ENCODE peak calls at places on chromosomes 13 and 19, in five cellular contexts. R is left lung, M is AG04450, P is uterus, N is neural progenitor cell. O is an unnamed sample.

GRCh38 chr19:50344661-50345318 is 15.6 kb upstream of the KCNC3 start:
- DNase-seq in R (peak; percentile 30), P (no peak), N (no peak), M (no peak), O (no peak)

GRCh38 chr13:31670831-31671617 is 68.3 kb upstream of the RXFP2 start:
- DNase-seq in R (no peak), P (no peak), N (no peak), M (no peak), O (no peak)

GRCh38 chr19:13557756-13558398 is 51.6 kb upstream of the CACNA1A start:
- DNase-seq in N (peak; percentile 57), P (no peak), M (no peak), R (no peak), O (no peak)

GRCh38 chr19:21451187-21451586 is 54.2 kb upstream of the ZNF429 start:
- DNase-seq in N (no peak), M (no peak), P (no peak), R (no peak), O (no peak)

GRCh38 chr19:53772943-53773342 is 51.2 kb downstream of the NLRP12 start:
- DNase-seq in M (peak; percentile 6), N (peak; percentile 81), P (peak; percentile 17), R (no peak), O (no peak)

GRCh38 chr19:772730-773436 is 22.0 kb downstream of the MISP start:
- DNase-seq in M (no peak), R (no peak), N (peak; percentile 67), P (no peak), O (peak; percentile 62)

GRCh38 chr13:33548065-33548464 is 262.5 kb upstream of the STARD13 start:
- DNase-seq in N (no peak), M (no peak), R (no peak), P (no peak), O (no peak)

GRCh38 chr13:114248011-114248410 is 13.3 kb downstream of the CDC16 start:
- DNase-seq in R (no peak), M (no peak), N (no peak), P (no peak), O (no peak)

GRCh38 chr19:14460935-14461334 is 14.2 kb downstream of the PTGER1 start:
- DNase-seq in P (no peak), R (no peak), N (no peak), M (no peak), O (no peak)

GRCh38 chr19:58551577-58552471 is 3.1 kb downstream of the CHMP2A start:
- DNase-seq in M (no peak), R (no peak), P (no peak), N (no peak), O (no peak)

GRCh38 chr13:107373551-107373950 is 805.6 kb upstream of the ARGLU1 start:
- DNase-seq in N (peak; percentile 56), M (peak; percentile 65), R (no peak), P (no peak), O (no peak)

GRCh38 chr19:32868206-32868950 is 1.2 kb downstream of the SLC7A9 start:
- DNase-seq in N (no peak), P (no peak), R (no peak), M (no peak), O (no peak)

GRCh38 chr19:47106819-47107200 is 6.8 kb downstream of the ZC3H4 start:
- DNase-seq in N (no peak), P (no peak), M (no peak), R (no peak), O (no peak)

GRCh38 chr13:110261166-110262081 is 45.5 kb downstream of the COL4A1 start:
- DNase-seq in R (no peak), P (no peak), M (no peak), N (peak; percentile 49), O (no peak)

GRCh38 chr13:97255515-97255999 is 33.4 kb downstream of the MBNL2 start:
- DNase-seq in M (no peak), R (no peak), N (no peak), P (no peak), O (no peak)

GRCh38 chr19:44615529-44616247 is 2.3 kb downstream of the IGSF23 start:
- DNase-seq in P (no peak), N (no peak), M (no peak), R (no peak), O (no peak)

GRCh38 chr13:101869553-101869952 is 417.1 kb downstream of the ITGBL1 start:
- DNase-seq in N (no peak), M (no peak), P (no peak), R (no peak), O (no peak)

GRCh38 chr13:33169273-33169980 is 116.1 kb downstream of the STARD13 start:
- DNase-seq in N (no peak), P (no peak), R (no peak), M (peak; percentile 50), O (no peak)

GRCh38 chr19:39126593-39127187 is 1.1 kb downstream of the PAK4 start:
- DNase-seq in M (no peak), R (peak; percentile 54), N (peak; percentile 63), P (no peak), O (no peak)

GRCh38 chr13:34762312-34762711 is 179.8 kb upstream of the NBEA start:
- DNase-seq in P (no peak), R (no peak), M (no peak), N (no peak), O (no peak)

GRCh38 chr13:98050041-98050466 is 92.8 kb upstream of the FARP1 start:
- DNase-seq in M (no peak), N (no peak), P (no peak), R (no peak), O (no peak)

GRCh38 chr19:7983995-7984837 is 21.2 kb downstream of the ELAVL1 start:
- DNase-seq in R (no peak), P (no peak), M (no peak), N (no peak), O (no peak)

GRCh38 chr13:53310786-53311185 is 282.2 kb downstream of the OLFM4 start:
- DNase-seq in P (no peak), M (no peak), R (no peak), N (peak; percentile 15), O (no peak)

GRCh38 chr19:6753178-6754031 is 13.8 kb downstream of the SH2D3A start:
- DNase-seq in P (peak; percentile 83), R (peak; percentile 85), N (peak; percentile 97), M (no peak), O (peak; percentile 71)
- TF ChIP-seq CTCF in P (peak; percentile 72), R (no peak), N (peak; percentile 58), M (no peak), O (no peak)

DNA sequence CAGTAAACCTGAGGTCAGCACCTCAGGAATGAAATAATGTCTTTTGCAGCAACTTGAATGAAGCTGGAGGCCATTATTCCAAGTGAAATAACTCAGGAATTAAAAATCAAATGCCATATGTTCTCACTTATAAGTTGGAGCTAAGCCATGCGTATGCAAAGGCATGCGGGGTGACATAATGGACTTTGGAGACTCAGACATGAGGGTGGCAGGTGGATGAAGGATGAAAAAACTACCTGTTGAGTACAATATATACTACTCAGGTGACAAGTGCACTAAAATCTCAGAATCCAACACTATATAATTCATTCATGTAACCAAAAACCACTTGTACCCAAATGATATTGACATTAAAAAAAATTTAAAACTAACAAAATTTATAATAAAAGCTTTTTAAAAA is 1416.9 kb downstream of the UQCRFS1 start:
- DNase-seq in R (no peak), N (no peak), M (no peak), P (no peak), O (no peak)
- H3K9me3 ChIP-seq in R (no peaks in the 10 kb centered on the region), N (no peaks in the 10 kb centered on the region), M (peaks cover 3% of the 10 kb centered on the region), P (no peaks in the 10 kb centered on the region), O (no peaks in the 10 kb centered on the region)

GRCh38 chr13:99990045-99990977 is 8.7 kb downstream of the ZIC2 start:
- DNase-seq in M (no peak), R (no peak), P (no peak), N (peak; percentile 63), O (no peak)

GRCh38 chr13:99992912-99993311 is 11.3 kb downstream of the ZIC2 start:
- DNase-seq in P (no peak), R (no peak), N (no peak), M (no peak), O (no peak)

GRCh38 chr13:99992376-99992775 is 10.8 kb downstream of the ZIC2 start:
- DNase-seq in R (no peak), N (peak; percentile 24), M (no peak), P (no peak), O (no peak)

GRCh38 chr13:99991013-99991805 is 9.6 kb downstream of the ZIC2 start:
- DNase-seq in M (no peak), R (no peak), N (peak; percentile 39), P (no peak), O (no peak)

DNA sequence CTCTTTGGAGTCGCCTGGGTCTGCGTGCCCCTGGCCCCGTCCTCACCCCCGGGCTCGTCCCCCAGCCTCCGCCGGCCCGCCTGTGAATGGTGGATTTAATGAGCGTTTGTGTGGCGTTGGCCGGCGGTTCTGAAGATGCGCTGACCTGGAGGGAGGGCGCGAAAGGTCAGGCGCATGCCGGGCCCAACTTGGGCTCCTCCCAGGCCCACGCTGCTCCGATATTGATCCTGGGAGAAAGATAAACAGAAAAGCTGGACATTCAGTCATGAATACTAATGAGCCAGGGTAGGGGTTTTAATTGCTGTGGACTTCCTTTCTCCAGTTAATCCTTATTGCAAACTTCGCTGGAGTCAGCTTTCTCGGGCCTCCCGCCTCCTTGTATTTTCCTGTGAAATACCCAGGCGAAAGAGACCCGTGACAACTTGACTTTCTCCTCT is 10.2 kb downstream of the ZIC2 start:
- DNase-seq in R (no peak), P (no peak), M (no peak), N (peak; percentile 83), O (no peak)
- H3K27me3 ChIP-seq in R (peaks cover 100% of the 10 kb centered on the region), P (peaks cover 95% of the 10 kb centered on the region), M (peaks cover 97% of the 10 kb centered on the region), N (peaks cover 95% of the 10 kb centered on the region), O (peaks cover 49% of the 10 kb centered on the region)

GRCh38 chr19:19909654-19910053 is 8.9 kb downstream of the ZNF93 start:
- DNase-seq in M (no peak), N (no peak), R (no peak), P (no peak), O (no peak)
- TF ChIP-seq CTCF in M (no peak), N (no peak), R (no peak), P (no peak), O (no peak)

GRCh38 chr19:51986309-51987291 is at the start of gene ZNF350:
- DNase-seq in P (peak; percentile 88), N (peak; percentile 86), R (peak; percentile 95), M (peak; percentile 90), O (peak; percentile 93)
- H3K9me3 ChIP-seq in P (peaks cover 31% of the 10 kb centered on the region), N (no peaks in the 10 kb centered on the region), R (peaks cover 85% of the 10 kb centered on the region), M (peaks cover 50% of the 10 kb centered on the region), O (peaks cover 5% of the 10 kb centered on the region)

DNA sequence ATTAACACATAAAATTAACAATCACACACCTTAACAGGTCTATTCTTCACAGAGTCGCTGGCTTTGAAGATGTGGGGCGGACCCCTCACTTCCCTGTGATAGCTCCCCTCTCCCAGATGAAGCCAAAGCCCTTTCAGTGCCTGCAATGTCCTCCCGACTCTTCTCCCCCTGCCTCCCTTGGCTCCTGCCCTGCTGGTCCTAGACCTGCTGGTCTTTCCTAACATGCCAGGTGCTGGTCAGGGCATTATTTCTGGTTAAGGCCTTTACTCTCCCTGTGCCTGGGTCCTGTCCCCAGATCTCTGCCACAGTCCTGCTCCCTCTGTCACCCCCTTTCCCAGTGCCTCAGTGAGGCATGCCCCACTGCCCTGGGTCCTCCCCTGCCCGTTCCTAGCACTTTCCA is 12.2 kb downstream of the ERICH6B start:
- DNase-seq in P (no peak), N (no peak), R (no peak), M (no peak), O (no peak)
- H3K27me3 ChIP-seq in P (no peaks in the 10 kb centered on the region), N (no peaks in the 10 kb centered on the region), R (peaks cover 10% of the 10 kb centered on the region), M (peaks cover 17% of the 10 kb centered on the region), O (no peaks in the 10 kb centered on the region)

GRCh38 chr19:16066611-16067104 is 9.6 kb upstream of the TPM4 start:
- DNase-seq in P (no peak), N (no peak), R (no peak), M (no peak), O (no peak)
- TF ChIP-seq CTCF in P (no peak), N (no peak), R (no peak), M (peak; percentile 18), O (no peak)

GRCh38 chr19:55777528-55777927 is 8.6 kb downstream of the RFPL4AL1 start:
- DNase-seq in P (no peak), M (no peak), R (no peak), N (no peak), O (no peak)
- H3K9me3 ChIP-seq in P (no peaks in the 10 kb centered on the region), M (peaks cover 31% of the 10 kb centered on the region), R (no peaks in the 10 kb centered on the region), N (peaks cover 5% of the 10 kb centered on the region), O (no peaks in the 10 kb centered on the region)